ENCODE peak calls at places on chromosomes 2 and 18, in six cellular contexts. One of them, this sample, is unnamed.

GRCh38 chr18:6120820-6121279 is 225.5 kb upstream of the TMEM200C start:
- DNase-seq in neural progenitor cell: no peak
- DNase-seq in tibial artery: no peak
- DNase-seq in upper lobe of right lung: no peak
- DNase-seq in hepatocyte: no peak
- DNase-seq in A549: no peak
- DNase-seq in this sample: no peak

GRCh38 chr2:97747285-97747684 is 33.9 kb downstream of the ZAP70 start:
- DNase-seq in neural progenitor cell: no peak
- DNase-seq in tibial artery: no peak
- DNase-seq in A549: no peak
- DNase-seq in upper lobe of right lung: no peak
- DNase-seq in hepatocyte: no peak
- DNase-seq in this sample: no peak

GRCh38 chr2:202375006-202375610 is 1.0 kb upstream of the BMPR2 start:
- DNase-seq in tibial artery: peak; percentile 52
- DNase-seq in upper lobe of right lung: peak; percentile 82
- DNase-seq in A549: peak; percentile 74
- DNase-seq in neural progenitor cell: peak; percentile 70
- DNase-seq in hepatocyte: peak; percentile 81
- DNase-seq in this sample: peak; percentile 68

GRCh38 chr2:58571181-58571852 is 330.2 kb upstream of the FANCL start:
- DNase-seq in neural progenitor cell: peak; percentile 75
- DNase-seq in A549: peak; percentile 87
- DNase-seq in upper lobe of right lung: no peak
- DNase-seq in tibial artery: no peak
- DNase-seq in hepatocyte: peak; percentile 83
- DNase-seq in this sample: no peak

GRCh38 chr2:100043891-100044255 is 98.5 kb downstream of the AFF3 start:
- DNase-seq in A549: no peak
- DNase-seq in tibial artery: no peak
- DNase-seq in hepatocyte: no peak
- DNase-seq in neural progenitor cell: no peak
- DNase-seq in upper lobe of right lung: no peak
- DNase-seq in this sample: no peak

GRCh38 chr2:11004206-11004605 is 92.5 kb downstream of the KCNF1 start:
- DNase-seq in upper lobe of right lung: no peak
- DNase-seq in neural progenitor cell: no peak
- DNase-seq in tibial artery: no peak
- DNase-seq in hepatocyte: peak; percentile 18
- DNase-seq in A549: no peak
- DNase-seq in this sample: no peak

GRCh38 chr2:232013701-232014353 is 52.3 kb downstream of the DIS3L2 start:
- DNase-seq in tibial artery: no peak
- DNase-seq in hepatocyte: peak; percentile 10
- DNase-seq in upper lobe of right lung: no peak
- DNase-seq in neural progenitor cell: no peak
- DNase-seq in A549: no peak
- DNase-seq in this sample: no peak

GRCh38 chr18:22961156-22961555 is 28.0 kb downstream of the RBBP8 start:
- DNase-seq in tibial artery: no peak
- DNase-seq in upper lobe of right lung: no peak
- DNase-seq in A549: no peak
- DNase-seq in hepatocyte: no peak
- DNase-seq in neural progenitor cell: no peak
- DNase-seq in this sample: no peak

GRCh38 chr2:209973328-209973727 is 29.1 kb upstream of the RPE start:
- DNase-seq in tibial artery: no peak
- DNase-seq in hepatocyte: no peak
- DNase-seq in upper lobe of right lung: no peak
- DNase-seq in A549: no peak
- DNase-seq in neural progenitor cell: no peak
- DNase-seq in this sample: no peak

GRCh38 chr18:75473316-75473715 is 45.8 kb upstream of the SMIM21 start:
- DNase-seq in hepatocyte: no peak
- DNase-seq in tibial artery: no peak
- DNase-seq in A549: no peak
- DNase-seq in upper lobe of right lung: no peak
- DNase-seq in neural progenitor cell: no peak
- DNase-seq in this sample: no peak

GRCh38 chr18:68394705-68395104 is 320.2 kb downstream of the TMX3 start:
- DNase-seq in hepatocyte: no peak
- DNase-seq in A549: no peak
- DNase-seq in tibial artery: no peak
- DNase-seq in neural progenitor cell: no peak
- DNase-seq in upper lobe of right lung: no peak
- DNase-seq in this sample: no peak

GRCh38 chr2:234953116-234954031 is 1.6 kb downstream of the SH3BP4 start:
- DNase-seq in neural progenitor cell: peak; percentile 43
- DNase-seq in upper lobe of right lung: no peak
- DNase-seq in tibial artery: no peak
- DNase-seq in hepatocyte: peak; percentile 34
- DNase-seq in A549: no peak
- DNase-seq in this sample: peak; percentile 36

GRCh38 chr2:96907405-96908041 is 37.6 kb upstream of the SEMA4C start:
- DNase-seq in A549: no peak
- DNase-seq in neural progenitor cell: peak; percentile 91
- DNase-seq in tibial artery: peak; percentile 92
- DNase-seq in upper lobe of right lung: no peak
- DNase-seq in hepatocyte: peak; percentile 73
- DNase-seq in this sample: peak; percentile 65

GRCh38 chr2:217951521-217952247 is 51.1 kb downstream of the TNS1 start:
- DNase-seq in A549: no peak
- DNase-seq in hepatocyte: no peak
- DNase-seq in upper lobe of right lung: peak; percentile 78
- DNase-seq in tibial artery: peak; percentile 21
- DNase-seq in neural progenitor cell: no peak
- DNase-seq in this sample: peak; percentile 76

GRCh38 chr2:179991344-179991743 is 15.8 kb downstream of the CWC22 start:
- DNase-seq in upper lobe of right lung: no peak
- DNase-seq in A549: no peak
- DNase-seq in tibial artery: no peak
- DNase-seq in hepatocyte: no peak
- DNase-seq in neural progenitor cell: peak; percentile 21
- DNase-seq in this sample: no peak

GRCh38 chr2:191521608-191522208 is 156.2 kb upstream of the NABP1 start:
- DNase-seq in upper lobe of right lung: no peak
- DNase-seq in hepatocyte: no peak
- DNase-seq in A549: peak; percentile 51
- DNase-seq in tibial artery: no peak
- DNase-seq in neural progenitor cell: no peak
- DNase-seq in this sample: no peak

GRCh38 chr2:9108210-9108967 is 98.2 kb upstream of the ASAP2 start:
- DNase-seq in hepatocyte: no peak
- DNase-seq in tibial artery: no peak
- DNase-seq in A549: no peak
- DNase-seq in upper lobe of right lung: no peak
- DNase-seq in neural progenitor cell: no peak
- DNase-seq in this sample: no peak

GRCh38 chr2:120346667-120347358 is 877 bp downstream of the INHBB start:
- DNase-seq in tibial artery: no peak
- DNase-seq in A549: peak; percentile 38
- DNase-seq in neural progenitor cell: peak; percentile 62
- DNase-seq in hepatocyte: peak; percentile 28
- DNase-seq in upper lobe of right lung: no peak
- DNase-seq in this sample: no peak

GRCh38 chr2:224925822-224926124 is 116.5 kb downstream of the DOCK10 start:
- DNase-seq in upper lobe of right lung: no peak
- DNase-seq in neural progenitor cell: no peak
- DNase-seq in A549: no peak
- DNase-seq in tibial artery: no peak
- DNase-seq in hepatocyte: no peak
- DNase-seq in this sample: no peak

GRCh38 chr18:74617486-74617885 is 19.8 kb downstream of the ZNF407 start:
- DNase-seq in upper lobe of right lung: no peak
- DNase-seq in A549: no peak
- DNase-seq in tibial artery: no peak
- DNase-seq in neural progenitor cell: no peak
- DNase-seq in hepatocyte: no peak
- DNase-seq in this sample: no peak

GRCh38 chr2:54776494-54776893 is 53.0 kb downstream of the EML6 start:
- DNase-seq in hepatocyte: no peak
- DNase-seq in upper lobe of right lung: no peak
- DNase-seq in neural progenitor cell: no peak
- DNase-seq in tibial artery: no peak
- DNase-seq in A549: no peak
- DNase-seq in this sample: no peak

GRCh38 chr2:68766378-68766845 is 31.8 kb downstream of the ARHGAP25 start:
- DNase-seq in upper lobe of right lung: peak; percentile 75
- DNase-seq in A549: no peak
- DNase-seq in tibial artery: peak; percentile 70
- DNase-seq in neural progenitor cell: no peak
- DNase-seq in hepatocyte: peak; percentile 66
- DNase-seq in this sample: peak; percentile 81

GRCh38 chr2:54772531-54772930 is 49.1 kb downstream of the EML6 start:
- DNase-seq in upper lobe of right lung: no peak
- DNase-seq in hepatocyte: no peak
- DNase-seq in neural progenitor cell: no peak
- DNase-seq in A549: no peak
- DNase-seq in tibial artery: no peak
- DNase-seq in this sample: no peak

GRCh38 chr2:70608373-70608772 is 54.7 kb upstream of the TGFA start:
- DNase-seq in A549: no peak
- DNase-seq in tibial artery: no peak
- DNase-seq in hepatocyte: no peak
- DNase-seq in neural progenitor cell: no peak
- DNase-seq in upper lobe of right lung: no peak
- DNase-seq in this sample: no peak

DNA sequence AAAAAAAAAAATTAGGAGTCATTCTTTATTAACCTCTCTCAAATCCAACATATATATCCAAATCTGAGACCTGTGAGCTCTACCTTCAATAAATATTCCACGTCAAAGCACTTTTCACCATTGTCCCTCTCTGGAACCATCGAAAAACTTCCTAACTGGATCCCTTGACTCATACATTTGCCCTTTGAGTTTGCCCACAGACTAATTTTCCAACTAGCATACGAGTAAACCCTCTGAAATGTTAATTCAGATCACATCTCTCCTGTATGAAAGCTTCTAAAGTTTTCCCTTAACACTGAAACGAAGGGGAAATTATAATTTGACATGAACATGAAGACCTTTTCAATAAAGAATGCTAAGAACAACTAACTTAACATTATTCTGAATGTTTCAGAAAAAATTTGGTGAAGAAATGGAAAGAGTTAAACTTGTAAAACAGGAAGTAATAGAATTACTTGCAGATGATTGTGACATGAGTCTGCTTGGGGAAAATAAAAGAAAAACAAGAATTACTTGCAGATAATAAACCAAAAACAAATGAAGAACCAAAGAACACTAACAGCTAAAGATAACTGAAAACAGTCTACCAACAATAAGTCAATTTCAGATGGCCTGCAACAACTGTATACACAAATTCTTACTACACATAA is 110.6 kb downstream of the C2orf74 start:
- DNase-seq in tibial artery: no peak
- DNase-seq in upper lobe of right lung: no peak
- DNase-seq in hepatocyte: no peak
- DNase-seq in neural progenitor cell: no peak
- DNase-seq in A549: no peak
- DNase-seq in this sample: no peak
- H3K27ac ChIP-seq in tibial artery: no peak overlapping the region
- H3K27ac ChIP-seq in upper lobe of right lung: no peak overlapping the region
- H3K27ac ChIP-seq in hepatocyte: no peak overlapping the region
- H3K27ac ChIP-seq in neural progenitor cell: no peak overlapping the region
- H3K27ac ChIP-seq in A549: no peak overlapping the region
- H3K27ac ChIP-seq in this sample: no peak overlapping the region

GRCh38 chr18:4358618-4359017 is 96.5 kb downstream of the DLGAP1 start:
- DNase-seq in tibial artery: no peak
- DNase-seq in neural progenitor cell: peak; percentile 44
- DNase-seq in upper lobe of right lung: no peak
- DNase-seq in hepatocyte: no peak
- DNase-seq in A549: no peak
- DNase-seq in this sample: no peak
- H3K9me3 ChIP-seq in tibial artery: no peaks in the 10 kb centered on the region
- H3K9me3 ChIP-seq in neural progenitor cell: no peaks in the 10 kb centered on the region
- H3K9me3 ChIP-seq in upper lobe of right lung: no peaks in the 10 kb centered on the region
- H3K9me3 ChIP-seq in hepatocyte: no peaks in the 10 kb centered on the region
- H3K9me3 ChIP-seq in A549: no peaks in the 10 kb centered on the region
- H3K9me3 ChIP-seq in this sample: peaks cover 4% of the 10 kb centered on the region

GRCh38 chr2:105787376-105788318 is 42.9 kb downstream of the NCK2 start:
- DNase-seq in hepatocyte: no peak
- DNase-seq in upper lobe of right lung: no peak
- DNase-seq in tibial artery: no peak
- DNase-seq in A549: no peak
- DNase-seq in neural progenitor cell: no peak
- DNase-seq in this sample: no peak
- TF ChIP-seq CTCF in hepatocyte: no peak
- TF ChIP-seq CTCF in upper lobe of right lung: peak; percentile 23
- TF ChIP-seq CTCF in tibial artery: no peak
- TF ChIP-seq CTCF in A549: no peak
- TF ChIP-seq CTCF in neural progenitor cell: no peak
- TF ChIP-seq CTCF in this sample: peak; percentile 16

GRCh38 chr2:144776766-144777165 is 256.8 kb upstream of the ZEB2 start:
- DNase-seq in neural progenitor cell: no peak
- DNase-seq in tibial artery: no peak
- DNase-seq in upper lobe of right lung: no peak
- DNase-seq in A549: no peak
- DNase-seq in hepatocyte: no peak
- DNase-seq in this sample: no peak
- H3K27ac ChIP-seq in neural progenitor cell: no peak overlapping the region
- H3K27ac ChIP-seq in tibial artery: no peak overlapping the region
- H3K27ac ChIP-seq in upper lobe of right lung: no peak overlapping the region
- H3K27ac ChIP-seq in A549: no peak overlapping the region
- H3K27ac ChIP-seq in hepatocyte: no peak overlapping the region
- H3K27ac ChIP-seq in this sample: no peak overlapping the region

GRCh38 chr2:362924-363323 is 75.0 kb upstream of the ALKAL2 start:
- DNase-seq in upper lobe of right lung: no peak
- DNase-seq in neural progenitor cell: no peak
- DNase-seq in tibial artery: no peak
- DNase-seq in A549: no peak
- DNase-seq in hepatocyte: no peak
- DNase-seq in this sample: no peak

GRCh38 chr2:357811-358210 is 69.9 kb upstream of the ALKAL2 start:
- DNase-seq in hepatocyte: no peak
- DNase-seq in upper lobe of right lung: no peak
- DNase-seq in tibial artery: no peak
- DNase-seq in neural progenitor cell: no peak
- DNase-seq in A549: no peak
- DNase-seq in this sample: no peak

GRCh38 chr2:363823-364470 is 76.1 kb upstream of the ALKAL2 start:
- DNase-seq in tibial artery: no peak
- DNase-seq in A549: no peak
- DNase-seq in upper lobe of right lung: no peak
- DNase-seq in neural progenitor cell: no peak
- DNase-seq in hepatocyte: no peak
- DNase-seq in this sample: no peak

GRCh38 chr2:359047-359446 is 71.2 kb upstream of the ALKAL2 start:
- DNase-seq in hepatocyte: no peak
- DNase-seq in A549: no peak
- DNase-seq in upper lobe of right lung: no peak
- DNase-seq in tibial artery: no peak
- DNase-seq in neural progenitor cell: no peak
- DNase-seq in this sample: no peak

GRCh38 chr2:360124-360523 is 72.2 kb upstream of the ALKAL2 start:
- DNase-seq in neural progenitor cell: no peak
- DNase-seq in A549: no peak
- DNase-seq in hepatocyte: no peak
- DNase-seq in upper lobe of right lung: no peak
- DNase-seq in tibial artery: no peak
- DNase-seq in this sample: no peak
- H3K9me3 ChIP-seq in neural progenitor cell: peaks cover 5% of the 10 kb centered on the region
- H3K9me3 ChIP-seq in A549: peaks cover 6% of the 10 kb centered on the region
- H3K9me3 ChIP-seq in hepatocyte: no peaks in the 10 kb centered on the region
- H3K9me3 ChIP-seq in upper lobe of right lung: no peaks in the 10 kb centered on the region
- H3K9me3 ChIP-seq in tibial artery: no peaks in the 10 kb centered on the region
- H3K9me3 ChIP-seq in this sample: no peaks in the 10 kb centered on the region

This sample was measured in lower lobe of right lung.